ENCODE peak calls at places on chromosome 11, in four cellular contexts. S is cardiac fibroblast, B is mucosa of descending colon, J is GM12865. W is an unnamed sample.

GRCh38 chr11:63144121-63144520 is at the start of gene SLC22A24:
- DNase-seq in S (no peak), B (no peak), J (no peak), W (no peak)

GRCh38 chr11:58923300-58923788 is 15.9 kb upstream of the GLYATL1 start:
- DNase-seq in S (peak), B (peak), J (peak), W (no peak)

GRCh38 chr11:88164320-88164719 is 10.9 kb downstream of the RAB38 start:
- DNase-seq in B (no peak), S (no peak), J (no peak), W (no peak)

GRCh38 chr11:3087373-3087772 is 30.1 kb upstream of the CARS1 start:
- DNase-seq in S (no peak), B (no peak), J (no peak), W (no peak)

GRCh38 chr11:9138612-9139579 is 47.5 kb upstream of the SCUBE2 start:
- DNase-seq in B (peak), S (peak), J (no peak), W (peak)

GRCh38 chr11:70478194-70478890 is 80.0 kb downstream of the CTTN start:
- DNase-seq in S (no peak), B (no peak), J (no peak), W (no peak)

GRCh38 chr11:35005156-35005780 is 88.8 kb downstream of the PDHX start:
- DNase-seq in S (no peak), B (peak), J (no peak), W (no peak)

GRCh38 chr11:111465400-111465799 is 46.8 kb downstream of the BTG4 start:
- DNase-seq in S (peak), J (no peak), B (no peak), W (peak)

GRCh38 chr11:71354394-71355105 is 93.6 kb downstream of the DHCR7 start:
- DNase-seq in B (no peak), S (no peak), J (no peak), W (no peak)

GRCh38 chr11:45654242-45654641 is 11.2 kb downstream of the CHST1 start:
- DNase-seq in B (no peak), S (no peak), J (no peak), W (no peak)

GRCh38 chr11:130436171-130436570 is 7.8 kb upstream of the ADAMTS8 start:
- DNase-seq in J (no peak), B (no peak), S (no peak), W (no peak)

GRCh38 chr11:132704796-132705375 is 827.4 kb downstream of the OPCML start:
- DNase-seq in B (no peak), S (no peak), J (no peak), W (no peak)

GRCh38 chr11:72012897-72013721 is 14.4 kb downstream of the IL18BP start:
- DNase-seq in B (no peak), S (peak), J (no peak), W (no peak)

GRCh38 chr11:44986315-44986714 is 35.6 kb upstream of the TP53I11 start:
- DNase-seq in B (no peak), S (no peak), J (no peak), W (no peak)

GRCh38 chr11:70398834-70399680 is 728 bp downstream of the CTTN start:
- DNase-seq in B (peak), S (no peak), J (peak), W (no peak)

GRCh38 chr11:19111809-19112208 is 5.2 kb upstream of the ZDHHC13 start:
- DNase-seq in S (no peak), J (no peak), B (no peak), W (no peak)

GRCh38 chr11:95279921-95280861 is 49.2 kb upstream of the SESN3 start:
- DNase-seq in B (no peak), J (no peak), S (no peak), W (no peak)

GRCh38 chr11:73388241-73389133 is 12.3 kb downstream of the RELT start:
- DNase-seq in S (no peak), J (no peak), B (peak), W (no peak)

GRCh38 chr11:103539166-103539565 is 429.9 kb downstream of the DYNC2H1 start:
- DNase-seq in B (no peak), J (no peak), S (no peak), W (no peak)

GRCh38 chr11:112520293-112520692 is 259.6 kb upstream of the PLET1 start:
- DNase-seq in B (no peak), J (peak), S (no peak), W (no peak)

GRCh38 chr11:125263268-125263790 is 98.8 kb downstream of the PKNOX2 start:
- DNase-seq in J (peak), B (peak), S (peak), W (peak)

GRCh38 chr11:120517390-120518315 is 6.1 kb downstream of the GRIK4 start:
- DNase-seq in B (no peak), S (no peak), J (no peak), W (no peak)

GRCh38 chr11:122709042-122709760 is 53.7 kb downstream of the UBASH3B start:
- DNase-seq in J (no peak), S (peak), B (no peak), W (peak)

GRCh38 chr11:62565100-62565802 is 8.4 kb downstream of the EEF1G start:
- DNase-seq in B (no peak), J (no peak), S (no peak), W (no peak)

GRCh38 chr11:64560139-64560771 is 30.8 kb upstream of the SLC22A12 start:
- DNase-seq in J (no peak), S (no peak), B (no peak), W (no peak)

GRCh38 chr11:131616456-131616855 is 246.0 kb downstream of the NTM start:
- DNase-seq in S (no peak), B (no peak), J (peak), W (no peak)

GRCh38 chr11:46249103-46249942 is 28.1 kb upstream of the CREB3L1 start:
- DNase-seq in J (peak), B (no peak), S (peak), W (no peak)

DNA sequence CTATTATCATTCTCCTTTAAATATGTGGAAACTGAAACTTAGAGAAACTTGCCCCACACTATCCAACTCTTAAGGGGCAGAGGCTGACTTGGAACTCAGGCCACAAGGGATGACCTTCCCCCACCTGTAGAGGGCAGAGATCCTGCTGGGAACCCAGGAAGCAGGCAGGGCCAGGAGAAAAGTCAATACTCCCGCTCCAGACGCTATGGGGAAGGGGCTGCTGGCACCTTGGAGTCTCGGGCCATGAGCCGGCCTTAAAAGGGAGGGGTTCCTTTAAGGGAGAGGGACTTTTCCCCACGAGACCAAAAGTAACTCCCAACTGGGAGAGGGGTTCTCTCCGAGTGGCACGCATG is 620 bp upstream of the ANO5 start:
- DNase-seq in B (peak), J (peak), S (no peak), W (no peak)
- TF ChIP-seq CTCF in B (no peak), J (no peak), S (no peak), W (no peak)

GRCh38 chr11:134275188-134275533 is 1.0 kb upstream of the GLB1L3 start:
- DNase-seq in B (no peak), J (no peak), S (no peak), W (no peak)
- H3K4me3 ChIP-seq in B (no peak), J (peak), S (no peak), W (no peak)

GRCh38 chr11:55726715-55727324 is 46.4 kb upstream of the OR5D13 start:
- DNase-seq in J (peak), S (no peak), B (no peak), W (no peak)
- TF ChIP-seq CTCF in J (peak), S (no peak), B (no peak), W (no peak)

GRCh38 chr11:128193633-128194032 is 393.7 kb downstream of the ETS1 start:
- DNase-seq in B (no peak), J (no peak), S (no peak), W (no peak)
- H3K4me3 ChIP-seq in B (no peak), J (no peak), S (no peak), W (no peak)

GRCh38 chr11:1869427-1870325 is 16.8 kb downstream of the LSP1 start:
- DNase-seq in S (no peak), B (no peak), J (no peak), W (no peak)
- TF ChIP-seq CTCF in S (peak), B (no peak), J (no peak), W (no peak)

GRCh38 chr11:126423154-126423553 is 67.7 kb downstream of the ST3GAL4 start:
- DNase-seq in S (no peak), J (no peak), B (peak), W (no peak)

GRCh38 chr11:126422446-126422845 is 67.0 kb downstream of the ST3GAL4 start:
- DNase-seq in S (no peak), J (no peak), B (no peak), W (no peak)

GRCh38 chr11:126421243-126421642 is 65.8 kb downstream of the ST3GAL4 start:
- DNase-seq in B (no peak), J (no peak), S (no peak), W (no peak)

GRCh38 chr11:126419801-126420729 is 64.6 kb downstream of the ST3GAL4 start:
- DNase-seq in S (peak), B (no peak), J (peak), W (no peak)

GRCh38 chr11:126420730-126421083 is 65.2 kb downstream of the ST3GAL4 start:
- DNase-seq in B (no peak), J (no peak), S (no peak), W (no peak)
- H3K4me3 ChIP-seq in B (no peak), J (no peak), S (no peak), W (no peak)

GRCh38 chr11:79438631-79439429 is 2.0 kb downstream of the TENM4 start:
- DNase-seq in S (peak), J (no peak), B (peak), W (no peak)

GRCh38 chr11:79440451-79441158 is at the start of gene TENM4:
- DNase-seq in J (peak), B (peak), S (peak), W (peak)

GRCh38 chr11:79439430-79439892 is 1.4 kb downstream of the TENM4 start:
- DNase-seq in B (no peak), J (no peak), S (peak), W (no peak)

GRCh38 chr11:79439893-79440450 is 858 bp downstream of the TENM4 start:
- DNase-seq in S (no peak), J (no peak), B (peak), W (no peak)

DNA sequence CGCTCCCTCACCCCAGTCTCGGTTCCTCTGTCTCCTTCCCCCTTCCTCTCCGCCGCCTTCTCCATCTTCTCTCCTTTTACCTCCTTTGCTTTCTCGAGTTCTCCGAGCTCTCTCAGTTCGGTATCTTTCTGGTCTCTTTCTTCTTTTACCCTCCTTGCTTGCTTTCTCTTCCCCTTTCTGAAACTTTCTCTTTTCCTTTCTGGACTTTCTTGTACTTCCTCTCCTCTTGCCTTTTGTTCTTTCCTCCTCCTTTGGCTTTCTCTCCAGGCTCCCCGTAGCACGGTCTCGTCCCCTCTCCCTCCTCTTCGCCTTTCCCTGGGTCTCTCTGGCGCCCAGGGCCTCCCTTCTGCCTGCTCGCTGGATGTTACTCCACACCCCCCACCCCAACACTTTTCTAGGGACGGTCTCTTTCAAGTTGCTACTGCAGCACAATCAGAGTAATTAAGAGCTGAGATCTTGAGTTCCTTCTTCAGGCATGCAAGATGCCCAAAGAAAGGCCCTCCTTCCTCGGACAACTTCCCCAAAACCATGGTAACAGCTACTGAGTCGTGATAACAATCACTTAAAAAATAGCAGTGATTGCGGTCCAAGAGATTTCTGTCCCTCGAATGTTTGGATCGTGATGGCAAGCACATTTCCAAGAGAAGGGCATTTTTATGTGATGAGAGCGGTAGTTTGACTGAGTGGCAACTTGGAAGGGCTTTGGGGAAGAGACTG is 487 bp upstream of the TENM4 start:
- DNase-seq in B (no peak), S (peak), J (no peak), W (no peak)
- TF ChIP-seq CTCF in B (no peak), S (no peak), J (no peak), W (no peak)

DNA sequence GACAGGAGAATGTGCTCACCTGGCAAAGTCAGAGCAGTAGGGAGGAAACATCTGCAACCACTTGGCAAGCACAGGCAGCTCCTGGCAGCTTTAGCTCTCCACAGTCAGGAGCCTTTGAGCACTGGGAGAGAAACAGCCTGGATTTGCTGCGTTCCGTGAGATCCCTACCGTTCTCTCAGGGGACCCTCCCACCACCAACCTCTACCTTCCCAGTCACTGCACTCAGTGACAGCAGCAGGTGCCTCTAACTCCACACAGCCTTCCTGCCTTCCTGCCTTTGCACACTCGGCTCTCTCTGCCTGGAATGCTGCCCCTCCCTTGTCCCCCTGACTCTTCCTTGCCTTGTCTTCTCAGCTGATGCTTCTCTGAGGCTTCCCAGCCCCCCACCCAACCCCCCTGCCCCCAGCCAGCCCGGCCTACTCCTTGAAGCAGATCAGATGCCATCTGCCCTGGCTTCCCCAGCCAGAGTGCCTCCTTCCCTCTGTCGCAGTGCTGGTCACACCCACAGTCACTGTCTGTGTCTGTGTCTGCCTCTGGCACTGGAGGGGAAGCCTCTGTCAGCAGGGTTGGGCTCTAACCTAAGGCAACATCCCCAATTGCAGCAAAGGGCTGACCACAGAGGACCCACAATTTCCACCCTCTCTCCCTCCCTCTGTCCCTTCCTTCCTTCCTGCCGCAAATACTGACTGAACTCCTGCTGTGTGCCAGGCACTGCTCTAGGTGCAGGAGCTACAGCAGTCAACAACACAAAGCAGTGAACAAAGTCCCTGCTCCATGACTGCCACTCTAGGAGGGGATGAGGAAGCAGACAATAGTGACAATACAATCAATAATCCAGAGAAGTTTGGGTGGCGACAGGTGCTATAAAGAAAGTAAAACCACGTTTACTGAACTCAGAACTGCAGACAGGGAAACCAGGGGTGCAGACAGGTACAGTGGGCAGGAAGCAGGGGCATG is 14.8 kb upstream of the TSKU start:
- DNase-seq in B (peak), J (peak), S (no peak), W (no peak)
- H3K4me3 ChIP-seq in B (no peak), J (no peak), S (no peak), W (no peak)

DNA sequence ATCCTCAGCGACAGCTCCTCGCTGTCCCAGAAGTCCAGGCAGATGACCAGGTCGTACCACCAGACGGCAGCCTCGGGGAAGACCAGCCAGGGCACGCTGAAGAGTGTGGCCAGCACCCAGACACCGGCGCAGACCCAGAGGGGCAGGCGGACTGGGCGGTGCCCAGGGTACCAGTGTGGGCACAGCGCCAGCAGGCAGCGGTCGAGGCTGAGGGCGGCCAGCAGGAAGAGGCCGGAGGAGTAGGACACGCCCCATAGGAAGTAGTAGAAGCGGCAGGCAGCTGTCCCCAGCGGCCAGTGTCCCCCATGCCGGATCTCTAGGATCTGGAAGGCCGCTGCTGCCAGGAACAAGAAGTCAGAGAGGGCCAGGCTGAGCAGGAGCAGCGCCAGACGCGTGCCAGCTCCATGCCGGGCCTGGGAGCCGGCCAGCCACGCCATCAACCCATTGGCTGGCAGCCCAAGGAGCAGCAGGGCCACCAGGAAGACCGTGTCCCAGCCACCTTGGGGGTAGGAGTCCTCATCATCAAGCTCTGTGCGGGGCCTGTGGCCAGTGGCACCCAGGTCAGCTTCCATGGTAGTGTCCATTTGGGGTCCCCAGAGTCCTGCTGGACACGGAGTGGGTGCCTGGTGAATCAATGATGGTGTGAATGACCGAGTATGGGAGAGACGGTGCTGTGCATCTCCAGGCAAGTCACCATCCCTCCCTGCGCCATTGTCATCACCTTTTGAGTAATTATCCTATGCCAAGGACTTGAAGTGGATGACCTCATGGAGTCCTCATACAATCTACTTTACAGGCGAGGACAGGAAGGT is at the start of gene GPR152:
- DNase-seq in B (no peak), J (no peak), S (no peak), W (no peak)
- TF ChIP-seq CTCF in B (no peak), J (no peak), S (no peak), W (no peak)

GRCh38 chr11:1001682-1002081 is 34.8 kb downstream of the MUC6 start:
- DNase-seq in B (no peak), S (no peak), J (no peak), W (no peak)

GRCh38 chr11:1002091-1002984 is 34.2 kb downstream of the MUC6 start:
- DNase-seq in B (no peak), S (no peak), J (no peak), W (no peak)

GRCh38 chr11:1005913-1006312 is 30.6 kb downstream of the MUC6 start:
- DNase-seq in J (no peak), S (no peak), B (no peak), W (no peak)

GRCh38 chr11:1000357-1000982 is 36.0 kb downstream of the MUC6 start:
- DNase-seq in J (no peak), B (no peak), S (no peak), W (no peak)

DNA sequence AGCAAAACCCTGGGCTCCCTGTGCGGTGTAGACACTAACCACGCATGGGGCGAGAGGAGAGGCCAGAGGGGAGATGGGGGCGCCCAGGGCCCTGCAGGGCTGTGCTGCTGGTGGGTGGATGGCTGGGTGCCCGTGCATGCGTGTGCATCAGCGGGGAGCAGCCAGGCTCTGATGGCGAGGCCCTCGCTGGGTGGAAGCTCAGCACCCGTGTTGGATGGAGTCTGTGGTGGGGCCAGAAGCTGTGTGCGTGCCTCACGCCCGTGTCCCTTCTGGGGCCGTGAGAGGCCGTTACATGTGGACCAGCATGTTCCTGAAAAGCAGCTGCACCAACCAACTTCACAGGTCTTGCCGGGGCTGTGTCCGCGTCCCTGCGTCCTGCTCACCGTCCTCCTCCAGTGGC is 33.4 kb downstream of the MUC6 start:
- DNase-seq in B (no peak), J (no peak), S (no peak), W (no peak)
- H3K4me3 ChIP-seq in B (no peak), J (no peak), S (no peak), W (no peak)